ENCODE peak calls at places on chromosomes 1 and 21, in nine cellular contexts. One of them, this sample, is unnamed.

GRCh38 chr1:5448486-5448885 is 543.7 kb downstream of the NPHP4 start:
- DNase-seq in choroid plexus epithelial cell: no peak
- DNase-seq in hepatocyte: no peak
- DNase-seq in fibroblast of mammary gland: no peak
- DNase-seq in activated CD4-positive, CD25-positive, alpha-beta regulatory T cell: no peak
- DNase-seq in stimulated activated CD4-positive, alpha-beta T cell treated with anti-CD3 and anti-CD28 coated beads, TNF-alpha, amount 100 ng/mL, for 1 hour: no peak
- DNase-seq in AG08396: no peak
- DNase-seq in naive B cell: no peak
- DNase-seq in T-cell: no peak
- DNase-seq in this sample: no peak

GRCh38 chr1:110877776-110878175 is 4.8 kb downstream of the CD53 start:
- DNase-seq in hepatocyte: no peak
- DNase-seq in AG08396: no peak
- DNase-seq in fibroblast of mammary gland: no peak
- DNase-seq in naive B cell: no peak
- DNase-seq in choroid plexus epithelial cell: no peak
- DNase-seq in T-cell: no peak
- DNase-seq in stimulated activated CD4-positive, alpha-beta T cell treated with anti-CD3 and anti-CD28 coated beads, TNF-alpha, amount 100 ng/mL, for 1 hour: no peak
- DNase-seq in activated CD4-positive, CD25-positive, alpha-beta regulatory T cell: no peak
- DNase-seq in this sample: no peak

GRCh38 chr1:17400725-17401341 is 28.8 kb downstream of the PADI6 start:
- DNase-seq in naive B cell: no peak
- DNase-seq in AG08396: no peak
- DNase-seq in hepatocyte: no peak
- DNase-seq in activated CD4-positive, CD25-positive, alpha-beta regulatory T cell: no peak
- DNase-seq in T-cell: no peak
- DNase-seq in stimulated activated CD4-positive, alpha-beta T cell treated with anti-CD3 and anti-CD28 coated beads, TNF-alpha, amount 100 ng/mL, for 1 hour: no peak
- DNase-seq in choroid plexus epithelial cell: no peak
- DNase-seq in fibroblast of mammary gland: no peak
- DNase-seq in this sample: no peak

GRCh38 chr1:156461781-156462647 is 38.6 kb downstream of the MEF2D start:
- DNase-seq in hepatocyte: no peak
- DNase-seq in naive B cell: no peak
- DNase-seq in stimulated activated CD4-positive, alpha-beta T cell treated with anti-CD3 and anti-CD28 coated beads, TNF-alpha, amount 100 ng/mL, for 1 hour: no peak
- DNase-seq in AG08396: no peak
- DNase-seq in T-cell: no peak
- DNase-seq in fibroblast of mammary gland: peak
- DNase-seq in choroid plexus epithelial cell: no peak
- DNase-seq in activated CD4-positive, CD25-positive, alpha-beta regulatory T cell: no peak
- DNase-seq in this sample: no peak

GRCh38 chr1:58812926-58813325 is 29.1 kb upstream of the JUN start:
- DNase-seq in activated CD4-positive, CD25-positive, alpha-beta regulatory T cell: no peak
- DNase-seq in stimulated activated CD4-positive, alpha-beta T cell treated with anti-CD3 and anti-CD28 coated beads, TNF-alpha, amount 100 ng/mL, for 1 hour: peak
- DNase-seq in fibroblast of mammary gland: no peak
- DNase-seq in choroid plexus epithelial cell: no peak
- DNase-seq in T-cell: peak
- DNase-seq in naive B cell: peak
- DNase-seq in hepatocyte: no peak
- DNase-seq in AG08396: no peak
- DNase-seq in this sample: no peak

GRCh38 chr1:9591669-9592509 is 3.2 kb downstream of the TMEM201 start:
- DNase-seq in activated CD4-positive, CD25-positive, alpha-beta regulatory T cell: no peak
- DNase-seq in AG08396: no peak
- DNase-seq in choroid plexus epithelial cell: no peak
- DNase-seq in T-cell: no peak
- DNase-seq in naive B cell: no peak
- DNase-seq in stimulated activated CD4-positive, alpha-beta T cell treated with anti-CD3 and anti-CD28 coated beads, TNF-alpha, amount 100 ng/mL, for 1 hour: no peak
- DNase-seq in hepatocyte: no peak
- DNase-seq in fibroblast of mammary gland: no peak
- DNase-seq in this sample: no peak

GRCh38 chr1:13699510-13699909 is 478 bp upstream of the PRDM2 start:
- DNase-seq in T-cell: no peak
- DNase-seq in AG08396: no peak
- DNase-seq in fibroblast of mammary gland: peak
- DNase-seq in stimulated activated CD4-positive, alpha-beta T cell treated with anti-CD3 and anti-CD28 coated beads, TNF-alpha, amount 100 ng/mL, for 1 hour: no peak
- DNase-seq in naive B cell: no peak
- DNase-seq in hepatocyte: no peak
- DNase-seq in choroid plexus epithelial cell: peak
- DNase-seq in activated CD4-positive, CD25-positive, alpha-beta regulatory T cell: no peak
- DNase-seq in this sample: peak

GRCh38 chr1:4118746-4119515 is 218.9 kb upstream of the C1orf174 start:
- DNase-seq in choroid plexus epithelial cell: no peak
- DNase-seq in T-cell: no peak
- DNase-seq in naive B cell: no peak
- DNase-seq in fibroblast of mammary gland: no peak
- DNase-seq in hepatocyte: no peak
- DNase-seq in activated CD4-positive, CD25-positive, alpha-beta regulatory T cell: no peak
- DNase-seq in stimulated activated CD4-positive, alpha-beta T cell treated with anti-CD3 and anti-CD28 coated beads, TNF-alpha, amount 100 ng/mL, for 1 hour: no peak
- DNase-seq in AG08396: no peak
- DNase-seq in this sample: no peak

GRCh38 chr1:177517556-177517955 is 346.8 kb downstream of the BRINP2 start:
- DNase-seq in activated CD4-positive, CD25-positive, alpha-beta regulatory T cell: no peak
- DNase-seq in T-cell: no peak
- DNase-seq in stimulated activated CD4-positive, alpha-beta T cell treated with anti-CD3 and anti-CD28 coated beads, TNF-alpha, amount 100 ng/mL, for 1 hour: no peak
- DNase-seq in naive B cell: no peak
- DNase-seq in hepatocyte: peak
- DNase-seq in fibroblast of mammary gland: peak
- DNase-seq in choroid plexus epithelial cell: peak
- DNase-seq in AG08396: no peak
- DNase-seq in this sample: peak

GRCh38 chr21:32381571-32381970 is 11.2 kb downstream of the URB1 start:
- DNase-seq in activated CD4-positive, CD25-positive, alpha-beta regulatory T cell: no peak
- DNase-seq in T-cell: no peak
- DNase-seq in AG08396: no peak
- DNase-seq in hepatocyte: no peak
- DNase-seq in choroid plexus epithelial cell: no peak
- DNase-seq in fibroblast of mammary gland: no peak
- DNase-seq in naive B cell: no peak
- DNase-seq in stimulated activated CD4-positive, alpha-beta T cell treated with anti-CD3 and anti-CD28 coated beads, TNF-alpha, amount 100 ng/mL, for 1 hour: no peak
- DNase-seq in this sample: no peak

GRCh38 chr1:171438441-171438840 is 46.9 kb upstream of the PRRC2C start:
- DNase-seq in hepatocyte: peak
- DNase-seq in naive B cell: no peak
- DNase-seq in choroid plexus epithelial cell: peak
- DNase-seq in fibroblast of mammary gland: peak
- DNase-seq in AG08396: peak
- DNase-seq in stimulated activated CD4-positive, alpha-beta T cell treated with anti-CD3 and anti-CD28 coated beads, TNF-alpha, amount 100 ng/mL, for 1 hour: no peak
- DNase-seq in T-cell: no peak
- DNase-seq in activated CD4-positive, CD25-positive, alpha-beta regulatory T cell: no peak
- DNase-seq in this sample: peak

GRCh38 chr1:177817969-177818872 is 151.6 kb downstream of the SEC16B start:
- DNase-seq in AG08396: no peak
- DNase-seq in stimulated activated CD4-positive, alpha-beta T cell treated with anti-CD3 and anti-CD28 coated beads, TNF-alpha, amount 100 ng/mL, for 1 hour: no peak
- DNase-seq in fibroblast of mammary gland: no peak
- DNase-seq in activated CD4-positive, CD25-positive, alpha-beta regulatory T cell: no peak
- DNase-seq in naive B cell: no peak
- DNase-seq in hepatocyte: peak
- DNase-seq in T-cell: no peak
- DNase-seq in choroid plexus epithelial cell: no peak
- DNase-seq in this sample: no peak

GRCh38 chr21:46307625-46308024 is 16.0 kb downstream of the C21orf58 start:
- DNase-seq in choroid plexus epithelial cell: peak
- DNase-seq in T-cell: no peak
- DNase-seq in AG08396: peak
- DNase-seq in naive B cell: no peak
- DNase-seq in activated CD4-positive, CD25-positive, alpha-beta regulatory T cell: no peak
- DNase-seq in fibroblast of mammary gland: peak
- DNase-seq in hepatocyte: no peak
- DNase-seq in stimulated activated CD4-positive, alpha-beta T cell treated with anti-CD3 and anti-CD28 coated beads, TNF-alpha, amount 100 ng/mL, for 1 hour: no peak
- DNase-seq in this sample: no peak

GRCh38 chr1:209368864-209369598 is 214.5 kb upstream of the CAMK1G start:
- DNase-seq in fibroblast of mammary gland: peak
- DNase-seq in AG08396: peak
- DNase-seq in naive B cell: no peak
- DNase-seq in T-cell: no peak
- DNase-seq in choroid plexus epithelial cell: peak
- DNase-seq in stimulated activated CD4-positive, alpha-beta T cell treated with anti-CD3 and anti-CD28 coated beads, TNF-alpha, amount 100 ng/mL, for 1 hour: no peak
- DNase-seq in hepatocyte: peak
- DNase-seq in activated CD4-positive, CD25-positive, alpha-beta regulatory T cell: no peak
- DNase-seq in this sample: peak

GRCh38 chr1:156270314-156270713 is 12.3 kb downstream of the SMG5 start:
- DNase-seq in stimulated activated CD4-positive, alpha-beta T cell treated with anti-CD3 and anti-CD28 coated beads, TNF-alpha, amount 100 ng/mL, for 1 hour: no peak
- DNase-seq in naive B cell: no peak
- DNase-seq in fibroblast of mammary gland: no peak
- DNase-seq in hepatocyte: no peak
- DNase-seq in choroid plexus epithelial cell: no peak
- DNase-seq in activated CD4-positive, CD25-positive, alpha-beta regulatory T cell: no peak
- DNase-seq in AG08396: no peak
- DNase-seq in T-cell: no peak
- DNase-seq in this sample: no peak

GRCh38 chr1:115356356-115356755 is 18.3 kb upstream of the NGF start:
- DNase-seq in hepatocyte: no peak
- DNase-seq in naive B cell: no peak
- DNase-seq in stimulated activated CD4-positive, alpha-beta T cell treated with anti-CD3 and anti-CD28 coated beads, TNF-alpha, amount 100 ng/mL, for 1 hour: no peak
- DNase-seq in choroid plexus epithelial cell: no peak
- DNase-seq in AG08396: no peak
- DNase-seq in T-cell: no peak
- DNase-seq in activated CD4-positive, CD25-positive, alpha-beta regulatory T cell: no peak
- DNase-seq in fibroblast of mammary gland: no peak
- DNase-seq in this sample: no peak

GRCh38 chr1:24901791-24902470 is 28.1 kb downstream of the RUNX3 start:
- DNase-seq in hepatocyte: peak
- DNase-seq in T-cell: no peak
- DNase-seq in naive B cell: no peak
- DNase-seq in stimulated activated CD4-positive, alpha-beta T cell treated with anti-CD3 and anti-CD28 coated beads, TNF-alpha, amount 100 ng/mL, for 1 hour: no peak
- DNase-seq in choroid plexus epithelial cell: no peak
- DNase-seq in activated CD4-positive, CD25-positive, alpha-beta regulatory T cell: no peak
- DNase-seq in fibroblast of mammary gland: no peak
- DNase-seq in AG08396: no peak
- DNase-seq in this sample: no peak

GRCh38 chr1:10734900-10735602 is 61.4 kb downstream of the CASZ1 start:
- DNase-seq in fibroblast of mammary gland: no peak
- DNase-seq in T-cell: no peak
- DNase-seq in naive B cell: no peak
- DNase-seq in choroid plexus epithelial cell: no peak
- DNase-seq in AG08396: no peak
- DNase-seq in activated CD4-positive, CD25-positive, alpha-beta regulatory T cell: no peak
- DNase-seq in hepatocyte: no peak
- DNase-seq in stimulated activated CD4-positive, alpha-beta T cell treated with anti-CD3 and anti-CD28 coated beads, TNF-alpha, amount 100 ng/mL, for 1 hour: no peak
- DNase-seq in this sample: no peak

GRCh38 chr1:115299266-115299665 is 38.8 kb downstream of the NGF start:
- DNase-seq in stimulated activated CD4-positive, alpha-beta T cell treated with anti-CD3 and anti-CD28 coated beads, TNF-alpha, amount 100 ng/mL, for 1 hour: no peak
- DNase-seq in naive B cell: no peak
- DNase-seq in AG08396: no peak
- DNase-seq in activated CD4-positive, CD25-positive, alpha-beta regulatory T cell: no peak
- DNase-seq in fibroblast of mammary gland: no peak
- DNase-seq in choroid plexus epithelial cell: peak
- DNase-seq in T-cell: no peak
- DNase-seq in hepatocyte: peak
- DNase-seq in this sample: no peak

This sample was measured in fibroblast of pulmonary artery.